ENCODE peak calls at places on chromosome 9, in ten cellular contexts. A is colonic mucosa; J is stimulated activated CD8-positive, alpha-beta memory T cell treated with anti-CD3 and anti-CD28 coated beads, Interleukin-2, amount 100 ng/mL, for 1 hour; I is OCI-LY7; C is Kasumi-1; Z is T1000; Y is heart left ventricle; G is anterior cingulate cortex; E is NCI-H2029 treated with DMSO at 0.1 percent for 48 hours; W is NCI-H2081. U is an unnamed sample.

GRCh38 chr9:130732793-130733221 is 39.2 kb downstream of the EXOSC2 start:
- DNase-seq in G (no peak), C (no peak), Z (no peak), I (no peak), J (no peak), E (no peak), Y (no peak), W (no peak), A (no peak), U (no peak)

GRCh38 chr9:80881350-80881749 is 808.0 kb downstream of the TLE1 start:
- DNase-seq in E (no peak), J (no peak), Z (no peak), A (no peak), G (no peak), W (no peak), C (no peak), Y (no peak), I (no peak), U (no peak)

GRCh38 chr9:98971168-98971914 is 27.6 kb downstream of the COL15A1 start:
- DNase-seq in G (no peak), Y (no peak), C (no peak), J (no peak), W (no peak), I (no peak), A (no peak), E (no peak), Z (peak), U (no peak)

GRCh38 chr9:111851536-111851935 is 45.1 kb upstream of the UGCG start:
- DNase-seq in W (no peak), Z (peak), J (no peak), A (no peak), C (no peak), I (no peak), E (no peak), Y (no peak), G (no peak), U (no peak)

GRCh38 chr9:114591206-114591853 is 3.8 kb downstream of the ATP6V1G1 start:
- DNase-seq in A (no peak), J (no peak), E (no peak), Z (no peak), I (no peak), G (no peak), Y (no peak), C (no peak), W (no peak), U (no peak)

GRCh38 chr9:128192601-128193371 is 1.4 kb upstream of the CIZ1 start:
- DNase-seq in J (peak), Y (peak), A (peak), Z (peak), W (no peak), E (peak), C (no peak), I (no peak), G (no peak), U (peak)

GRCh38 chr9:136567651-136568287 is 21.9 kb upstream of the NOTCH1 start:
- DNase-seq in J (no peak), I (no peak), G (no peak), A (no peak), Y (peak), E (no peak), C (no peak), W (no peak), Z (peak), U (no peak)

GRCh38 chr9:131714821-131715220 is 25.1 kb downstream of the RAPGEF1 start:
- DNase-seq in W (no peak), E (no peak), G (no peak), A (no peak), Y (no peak), C (no peak), Z (no peak), J (no peak), I (no peak), U (no peak)

GRCh38 chr9:126420643-126421564 is 94.3 kb downstream of the MVB12B start:
- DNase-seq in A (no peak), I (no peak), Z (no peak), J (no peak), C (no peak), G (no peak), Y (no peak), W (peak), E (peak), U (no peak)

GRCh38 chr9:41229408-41230401 is 40.6 kb upstream of the ZNG1F start:
- DNase-seq in G (no peak), W (no peak), C (no peak), I (peak), J (no peak), Z (no peak), A (no peak), E (no peak), Y (no peak), U (no peak)

GRCh38 chr9:99579964-99580363 is 241.7 kb upstream of the NR4A3 start:
- DNase-seq in I (no peak), Z (no peak), J (no peak), G (no peak), A (no peak), Y (no peak), W (no peak), C (peak), E (no peak), U (no peak)

GRCh38 chr9:69758981-69759477 is 782 bp downstream of the PTAR1 start:
- DNase-seq in I (no peak), J (no peak), Z (no peak), G (no peak), Y (no peak), E (peak), C (peak), A (no peak), W (no peak), U (no peak)

GRCh38 chr9:129283705-129284606 is 105.9 kb upstream of the IER5L start:
- DNase-seq in G (no peak), A (no peak), J (no peak), C (no peak), E (no peak), Y (peak), I (no peak), W (no peak), Z (no peak), U (no peak)

GRCh38 chr9:3205421-3206095 is 320.2 kb downstream of the RFX3 start:
- DNase-seq in E (no peak), Z (no peak), G (no peak), Y (no peak), A (no peak), W (no peak), I (no peak), C (no peak), J (no peak), U (no peak)

GRCh38 chr9:8769153-8769552 is 969.6 kb upstream of the DMAC1 start:
- DNase-seq in A (no peak), C (no peak), W (peak), J (no peak), E (no peak), Y (no peak), Z (no peak), G (no peak), I (no peak), U (no peak)

GRCh38 chr9:100111235-100111634 is 12.2 kb downstream of the INVS start:
- DNase-seq in C (peak), A (peak), W (peak), Y (peak), G (peak), I (no peak), J (no peak), E (peak), Z (peak), U (no peak)

GRCh38 chr9:108983885-108984284 is 29.4 kb downstream of the CTNNAL1 start:
- DNase-seq in A (no peak), I (no peak), C (no peak), Z (no peak), W (no peak), Y (no peak), G (no peak), E (no peak), J (no peak), U (no peak)

GRCh38 chr9:132128191-132128590 is 33.7 kb upstream of the NTNG2 start:
- DNase-seq in A (no peak), G (no peak), W (no peak), J (no peak), C (no peak), E (no peak), Z (no peak), Y (no peak), I (no peak), U (no peak)

GRCh38 chr9:126534431-126535186 is 79.1 kb upstream of the LMX1B start:
- DNase-seq in G (no peak), I (no peak), Z (no peak), A (no peak), E (no peak), Y (no peak), J (no peak), W (no peak), C (no peak), U (no peak)

GRCh38 chr9:78788101-78788500 is 491.2 kb downstream of the PSAT1 start:
- DNase-seq in A (no peak), Y (no peak), J (no peak), E (no peak), I (no peak), G (no peak), W (no peak), C (no peak), Z (no peak), U (no peak)

GRCh38 chr9:87290241-87290700 is 207.4 kb upstream of the DAPK1 start:
- DNase-seq in E (no peak), W (no peak), G (no peak), C (no peak), Y (no peak), J (no peak), A (no peak), Z (no peak), I (no peak), U (no peak)

GRCh38 chr9:95096807-95097206 is 220.7 kb downstream of the FANCC start:
- DNase-seq in G (no peak), C (no peak), Z (no peak), J (no peak), W (no peak), E (no peak), I (no peak), A (no peak), Y (no peak), U (no peak)